ENCODE peak calls at places on chromosomes 6 and 20, in ten cellular contexts. One of them, this sample, is unnamed.

GRCh38 chr6:135693971-135694370 is 157.5 kb upstream of the PDE7B start:
- DNase-seq in HL-60: no peak
- DNase-seq in vagina: no peak
- DNase-seq in suprapubic skin: no peak
- DNase-seq in spleen: no peak
- DNase-seq in GM23338: peak
- DNase-seq in endothelial cell of umbilical vein: no peak
- DNase-seq in prostate gland: no peak
- DNase-seq in SK-N-SH: no peak
- DNase-seq in GM12892: no peak
- DNase-seq in this sample: no peak

GRCh38 chr6:5671162-5671561 is 335.6 kb downstream of the NRN1 start:
- DNase-seq in HL-60: peak
- DNase-seq in vagina: no peak
- DNase-seq in suprapubic skin: no peak
- DNase-seq in spleen: no peak
- DNase-seq in GM23338: no peak
- DNase-seq in endothelial cell of umbilical vein: no peak
- DNase-seq in prostate gland: no peak
- DNase-seq in SK-N-SH: no peak
- DNase-seq in GM12892: no peak
- DNase-seq in this sample: no peak

GRCh38 chr6:25175216-25175615 is 104.0 kb upstream of the CARMIL1 start:
- DNase-seq in HL-60: no peak
- DNase-seq in vagina: no peak
- DNase-seq in suprapubic skin: no peak
- DNase-seq in spleen: no peak
- DNase-seq in GM23338: no peak
- DNase-seq in endothelial cell of umbilical vein: peak
- DNase-seq in prostate gland: no peak
- DNase-seq in SK-N-SH: no peak
- DNase-seq in GM12892: no peak
- DNase-seq in this sample: no peak

GRCh38 chr6:34560366-34561226 is 4.5 kb upstream of the SPDEF start:
- DNase-seq in HL-60: no peak
- DNase-seq in vagina: no peak
- DNase-seq in suprapubic skin: no peak
- DNase-seq in spleen: no peak
- DNase-seq in GM23338: no peak
- DNase-seq in endothelial cell of umbilical vein: peak
- DNase-seq in prostate gland: no peak
- DNase-seq in SK-N-SH: peak
- DNase-seq in GM12892: no peak
- DNase-seq in this sample: no peak

GRCh38 chr6:108653864-108654402 is 93.2 kb downstream of the FOXO3 start:
- DNase-seq in HL-60: no peak
- DNase-seq in vagina: no peak
- DNase-seq in suprapubic skin: peak
- DNase-seq in spleen: no peak
- DNase-seq in GM23338: no peak
- DNase-seq in endothelial cell of umbilical vein: peak
- DNase-seq in prostate gland: peak
- DNase-seq in SK-N-SH: no peak
- DNase-seq in GM12892: no peak
- DNase-seq in this sample: peak

GRCh38 chr6:105322499-105323231 is 80.2 kb downstream of the PREP start:
- DNase-seq in HL-60: no peak
- DNase-seq in vagina: no peak
- DNase-seq in suprapubic skin: no peak
- DNase-seq in spleen: no peak
- DNase-seq in GM23338: no peak
- DNase-seq in endothelial cell of umbilical vein: no peak
- DNase-seq in prostate gland: peak
- DNase-seq in SK-N-SH: no peak
- DNase-seq in GM12892: no peak
- DNase-seq in this sample: no peak

GRCh38 chr6:135006386-135006914 is 48.2 kb downstream of the HBS1L start:
- DNase-seq in HL-60: no peak
- DNase-seq in vagina: no peak
- DNase-seq in suprapubic skin: no peak
- DNase-seq in spleen: no peak
- DNase-seq in GM23338: no peak
- DNase-seq in endothelial cell of umbilical vein: no peak
- DNase-seq in prostate gland: no peak
- DNase-seq in SK-N-SH: no peak
- DNase-seq in GM12892: no peak
- DNase-seq in this sample: no peak

GRCh38 chr6:91317247-91317646 is 730.4 kb upstream of the MAP3K7 start:
- DNase-seq in HL-60: no peak
- DNase-seq in vagina: no peak
- DNase-seq in suprapubic skin: no peak
- DNase-seq in spleen: no peak
- DNase-seq in GM23338: peak
- DNase-seq in endothelial cell of umbilical vein: no peak
- DNase-seq in prostate gland: no peak
- DNase-seq in SK-N-SH: no peak
- DNase-seq in GM12892: no peak
- DNase-seq in this sample: no peak

GRCh38 chr20:39468703-39469102 is 506.6 kb downstream of the DHX35 start:
- DNase-seq in HL-60: no peak
- DNase-seq in vagina: no peak
- DNase-seq in suprapubic skin: no peak
- DNase-seq in spleen: no peak
- DNase-seq in GM23338: peak
- DNase-seq in endothelial cell of umbilical vein: no peak
- DNase-seq in prostate gland: no peak
- DNase-seq in SK-N-SH: no peak
- DNase-seq in GM12892: no peak
- DNase-seq in this sample: no peak

GRCh38 chr20:38001173-38001875 is 31.9 kb downstream of the TTI1 start:
- DNase-seq in HL-60: no peak
- DNase-seq in vagina: no peak
- DNase-seq in suprapubic skin: no peak
- DNase-seq in spleen: no peak
- DNase-seq in GM23338: no peak
- DNase-seq in endothelial cell of umbilical vein: peak
- DNase-seq in prostate gland: no peak
- DNase-seq in SK-N-SH: no peak
- DNase-seq in GM12892: no peak
- DNase-seq in this sample: no peak

GRCh38 chr20:51456511-51457280 is 85.8 kb downstream of the NFATC2 start:
- DNase-seq in HL-60: peak
- DNase-seq in vagina: peak
- DNase-seq in suprapubic skin: peak
- DNase-seq in spleen: peak
- DNase-seq in GM23338: peak
- DNase-seq in endothelial cell of umbilical vein: peak
- DNase-seq in prostate gland: peak
- DNase-seq in SK-N-SH: peak
- DNase-seq in GM12892: no peak
- DNase-seq in this sample: peak

GRCh38 chr6:168649209-168649608 is 208.2 kb downstream of the SMOC2 start:
- DNase-seq in HL-60: no peak
- DNase-seq in vagina: no peak
- DNase-seq in suprapubic skin: no peak
- DNase-seq in spleen: no peak
- DNase-seq in GM23338: no peak
- DNase-seq in endothelial cell of umbilical vein: no peak
- DNase-seq in prostate gland: no peak
- DNase-seq in SK-N-SH: peak
- DNase-seq in GM12892: no peak
- DNase-seq in this sample: no peak

GRCh38 chr20:59441860-59442810 is 141.7 kb downstream of the EDN3 start:
- DNase-seq in HL-60: no peak
- DNase-seq in vagina: no peak
- DNase-seq in suprapubic skin: peak
- DNase-seq in spleen: no peak
- DNase-seq in GM23338: no peak
- DNase-seq in endothelial cell of umbilical vein: no peak
- DNase-seq in prostate gland: no peak
- DNase-seq in SK-N-SH: peak
- DNase-seq in GM12892: no peak
- DNase-seq in this sample: no peak

DNA sequence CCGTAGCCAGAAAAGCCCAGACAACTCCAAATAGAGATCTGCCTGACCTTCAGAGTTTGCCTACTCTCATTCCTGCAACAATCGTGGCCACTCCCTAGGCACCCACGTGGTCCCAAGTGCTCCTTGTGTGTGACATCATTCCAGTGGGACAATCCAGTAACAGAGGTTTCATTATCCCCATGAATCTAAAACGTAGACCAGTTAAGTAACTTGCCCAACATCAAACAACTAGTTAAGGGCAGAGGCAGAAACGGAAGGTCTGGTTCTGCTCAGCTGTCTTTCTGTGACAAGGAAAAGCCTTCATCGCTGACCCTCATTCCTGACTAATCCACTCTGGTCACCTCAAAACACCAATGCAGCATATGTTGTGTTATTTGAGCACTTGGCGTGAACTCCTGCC is 261.4 kb upstream of the JARID2 start:
- DNase-seq in HL-60: no peak
- DNase-seq in vagina: no peak
- DNase-seq in suprapubic skin: no peak
- DNase-seq in spleen: no peak
- DNase-seq in GM23338: no peak
- DNase-seq in endothelial cell of umbilical vein: no peak
- DNase-seq in prostate gland: no peak
- DNase-seq in SK-N-SH: no peak
- DNase-seq in GM12892: no peak
- DNase-seq in this sample: peak
- TF ChIP-seq POLR2AphosphoS5 in HL-60: no peak
- TF ChIP-seq POLR2AphosphoS5 in vagina: no peak
- TF ChIP-seq POLR2AphosphoS5 in suprapubic skin: no peak
- TF ChIP-seq POLR2AphosphoS5 in spleen: no peak
- TF ChIP-seq POLR2AphosphoS5 in GM23338: no peak
- TF ChIP-seq POLR2AphosphoS5 in endothelial cell of umbilical vein: no peak
- TF ChIP-seq POLR2AphosphoS5 in prostate gland: peak
- TF ChIP-seq POLR2AphosphoS5 in SK-N-SH: no peak
- TF ChIP-seq POLR2AphosphoS5 in GM12892: no peak
- TF ChIP-seq POLR2AphosphoS5 in this sample: no peak

GRCh38 chr6:35810831-35811698 is 5.9 kb downstream of the LHFPL5 start:
- DNase-seq in HL-60: no peak
- DNase-seq in vagina: no peak
- DNase-seq in suprapubic skin: no peak
- DNase-seq in spleen: no peak
- DNase-seq in GM23338: no peak
- DNase-seq in endothelial cell of umbilical vein: peak
- DNase-seq in prostate gland: no peak
- DNase-seq in SK-N-SH: no peak
- DNase-seq in GM12892: no peak
- DNase-seq in this sample: no peak
- TF ChIP-seq POLR2AphosphoS5 in HL-60: no peak
- TF ChIP-seq POLR2AphosphoS5 in vagina: no peak
- TF ChIP-seq POLR2AphosphoS5 in suprapubic skin: no peak
- TF ChIP-seq POLR2AphosphoS5 in spleen: no peak
- TF ChIP-seq POLR2AphosphoS5 in GM23338: no peak
- TF ChIP-seq POLR2AphosphoS5 in endothelial cell of umbilical vein: no peak
- TF ChIP-seq POLR2AphosphoS5 in prostate gland: no peak
- TF ChIP-seq POLR2AphosphoS5 in SK-N-SH: no peak
- TF ChIP-seq POLR2AphosphoS5 in GM12892: no peak
- TF ChIP-seq POLR2AphosphoS5 in this sample: no peak

DNA sequence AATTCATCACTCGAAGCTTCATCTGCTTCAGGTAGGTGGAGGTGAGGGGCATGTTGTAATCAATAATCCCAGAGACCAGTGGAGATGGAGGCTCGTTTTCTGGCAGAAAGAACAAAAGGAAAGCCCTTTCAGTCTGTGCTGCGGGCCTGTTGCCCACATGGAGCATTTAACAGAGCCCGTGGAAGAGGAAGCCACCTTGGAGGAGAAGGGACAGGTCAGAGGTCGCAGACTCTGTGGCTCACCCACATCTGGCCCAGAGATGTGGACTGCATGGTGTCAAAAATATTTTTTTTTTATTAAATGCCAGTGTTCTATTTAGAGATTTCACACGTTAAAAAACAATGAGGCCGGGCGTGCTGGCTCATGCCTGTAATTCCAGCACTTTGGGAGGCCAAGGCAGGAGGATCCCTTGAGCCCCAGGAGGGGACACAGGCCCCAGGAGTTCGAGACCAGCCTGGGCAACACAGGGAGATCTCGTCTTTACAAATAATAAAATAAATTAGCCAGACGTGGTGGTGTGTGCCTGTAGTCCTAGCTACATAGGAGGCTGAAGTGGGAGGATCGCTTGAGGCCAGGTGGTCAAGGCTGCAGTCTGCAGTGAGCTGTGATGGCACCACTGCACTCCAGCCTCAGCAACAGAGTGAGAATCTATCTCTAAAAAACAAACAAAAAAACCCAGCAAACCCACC is 73.6 kb downstream of the NOL4L start:
- DNase-seq in HL-60: no peak
- DNase-seq in vagina: no peak
- DNase-seq in suprapubic skin: no peak
- DNase-seq in spleen: no peak
- DNase-seq in GM23338: no peak
- DNase-seq in endothelial cell of umbilical vein: no peak
- DNase-seq in prostate gland: no peak
- DNase-seq in SK-N-SH: no peak
- DNase-seq in GM12892: no peak
- DNase-seq in this sample: no peak
- TF ChIP-seq POLR2AphosphoS5 in HL-60: no peak
- TF ChIP-seq POLR2AphosphoS5 in vagina: no peak
- TF ChIP-seq POLR2AphosphoS5 in suprapubic skin: no peak
- TF ChIP-seq POLR2AphosphoS5 in spleen: no peak
- TF ChIP-seq POLR2AphosphoS5 in GM23338: no peak
- TF ChIP-seq POLR2AphosphoS5 in endothelial cell of umbilical vein: no peak
- TF ChIP-seq POLR2AphosphoS5 in prostate gland: no peak
- TF ChIP-seq POLR2AphosphoS5 in SK-N-SH: no peak
- TF ChIP-seq POLR2AphosphoS5 in GM12892: no peak
- TF ChIP-seq POLR2AphosphoS5 in this sample: no peak

DNA sequence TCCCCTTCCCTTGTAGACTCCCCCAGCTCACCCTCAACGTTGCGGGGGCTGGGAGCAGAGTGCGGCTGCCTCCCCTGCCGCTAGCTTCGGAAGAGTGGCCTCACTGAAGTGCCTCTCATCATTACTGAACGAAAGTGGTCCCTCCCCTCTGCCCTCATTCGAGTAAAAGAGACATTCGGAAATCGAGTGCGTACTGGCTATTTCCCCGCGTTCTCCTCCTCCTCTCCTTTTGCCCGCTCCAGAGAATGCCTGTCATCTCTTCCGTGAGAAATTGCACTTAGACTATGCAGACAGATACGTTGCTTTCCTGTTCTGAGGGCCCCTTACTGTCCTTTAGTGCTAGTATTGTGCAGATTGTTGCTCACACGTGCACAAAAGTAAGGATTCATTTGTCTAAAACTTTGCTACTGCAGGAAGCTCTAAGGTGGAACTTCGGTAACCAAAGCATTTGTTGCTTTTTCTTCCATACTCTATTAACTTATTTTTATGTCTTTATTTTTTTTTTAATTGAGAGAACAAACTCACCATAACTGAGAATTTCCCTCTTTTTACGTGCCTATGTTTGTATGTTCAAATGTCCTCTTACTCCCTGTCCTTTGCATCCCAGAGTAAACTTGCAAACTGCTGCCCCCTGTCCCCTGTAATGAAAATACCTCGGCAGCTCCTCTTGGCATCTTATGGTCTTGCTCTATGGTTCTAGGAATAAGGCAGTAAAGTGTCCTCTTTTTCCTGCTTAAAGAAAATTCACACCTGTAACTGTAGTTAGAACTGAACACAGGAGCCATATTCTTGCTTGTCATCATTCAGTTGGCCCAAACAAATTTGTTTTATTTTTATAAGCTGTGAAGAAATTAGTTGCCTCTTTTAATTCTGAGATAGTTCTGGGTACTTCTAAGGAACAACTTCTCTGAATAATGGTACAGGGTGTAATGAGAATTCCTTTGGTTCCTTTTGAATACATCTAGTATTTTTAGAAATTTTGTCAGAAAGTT is 1.1 kb downstream of the MAP3K4 start:
- DNase-seq in HL-60: peak
- DNase-seq in vagina: no peak
- DNase-seq in suprapubic skin: no peak
- DNase-seq in spleen: no peak
- DNase-seq in GM23338: peak
- DNase-seq in endothelial cell of umbilical vein: peak
- DNase-seq in prostate gland: peak
- DNase-seq in SK-N-SH: peak
- DNase-seq in GM12892: no peak
- DNase-seq in this sample: peak
- TF ChIP-seq POLR2AphosphoS5 in HL-60: no peak
- TF ChIP-seq POLR2AphosphoS5 in vagina: peak
- TF ChIP-seq POLR2AphosphoS5 in suprapubic skin: no peak
- TF ChIP-seq POLR2AphosphoS5 in spleen: no peak
- TF ChIP-seq POLR2AphosphoS5 in GM23338: peak
- TF ChIP-seq POLR2AphosphoS5 in endothelial cell of umbilical vein: no peak
- TF ChIP-seq POLR2AphosphoS5 in prostate gland: peak
- TF ChIP-seq POLR2AphosphoS5 in SK-N-SH: no peak
- TF ChIP-seq POLR2AphosphoS5 in GM12892: no peak
- TF ChIP-seq POLR2AphosphoS5 in this sample: no peak

This sample was measured in breast epithelium.